ENCODE peak calls at places on chromosomes 12 and 14, in eight cellular contexts. C is colonic mucosa, N is neural progenitor cell, D is Panc1, O is dorsolateral prefrontal cortex, X is small intestine, U is lower lobe of right lung, K is HCT116. P is an unnamed sample.

GRCh38 chr14:35961697-35962274 is 135.6 kb downstream of the BRMS1L start:
- DNase-seq in C (no peak), N (no peak), D (no peak), O (no peak), X (no peak), U (no peak), K (no peak), P (no peak)

GRCh38 chr12:121451931-121452330 is 52.0 kb downstream of the RNF34 start:
- DNase-seq in C (no peak), N (no peak), D (no peak), O (no peak), X (peak; percentile 89), U (no peak), K (no peak), P (no peak)

GRCh38 chr14:55711171-55711811 is 131.3 kb downstream of the KTN1 start:
- DNase-seq in C (no peak), N (no peak), D (no peak), O (no peak), X (no peak), U (no peak), K (no peak), P (no peak)

GRCh38 chr12:57630891-57631433 is 2.0 kb downstream of the B4GALNT1 start:
- DNase-seq in C (no peak), N (peak; percentile 1), D (no peak), O (no peak), X (no peak), U (no peak), K (no peak), P (no peak)

GRCh38 chr14:38039526-38039925 is 168.2 kb upstream of the SSTR1 start:
- DNase-seq in C (no peak), N (no peak), D (no peak), O (no peak), X (no peak), U (no peak), K (no peak), P (no peak)

GRCh38 chr12:20963762-20964161 is 153.3 kb downstream of the SLCO1B3 start:
- DNase-seq in C (no peak), N (no peak), D (no peak), O (no peak), X (no peak), U (no peak), K (no peak), P (no peak)

GRCh38 chr14:79487632-79488031 is 723.7 kb downstream of the DIO2 start:
- DNase-seq in C (no peak), N (no peak), D (no peak), O (no peak), X (peak; percentile 28), U (no peak), K (no peak), P (no peak)

GRCh38 chr12:10331642-10332239 is 24.1 kb downstream of the KLRD1 start:
- DNase-seq in C (no peak), N (peak; percentile 72), D (peak; percentile 32), O (no peak), X (peak; percentile 56), U (no peak), K (peak; percentile 56), P (no peak)

GRCh38 chr12:88836156-88836555 is 255.9 kb upstream of the KITLG start:
- DNase-seq in C (no peak), N (no peak), D (no peak), O (no peak), X (no peak), U (no peak), K (no peak), P (no peak)

GRCh38 chr14:53956427-53957201 is at the start of gene BMP4:
- DNase-seq in C (peak; percentile 91), N (peak; percentile 86), D (no peak), O (peak; percentile 76), X (peak; percentile 83), U (peak; percentile 75), K (peak; percentile 82), P (no peak)

GRCh38 chr14:75205586-75205985 is 29.2 kb upstream of the TMED10 start:
- DNase-seq in C (no peak), N (no peak), D (no peak), O (no peak), X (no peak), U (no peak), K (no peak), P (no peak)

GRCh38 chr14:68952544-68953535 is 26.3 kb downstream of the ACTN1 start:
- DNase-seq in C (no peak), N (no peak), D (no peak), O (no peak), X (no peak), U (no peak), K (no peak), P (no peak)

GRCh38 chr12:76144253-76144564 is 59.7 kb upstream of the NAP1L1 start:
- DNase-seq in C (no peak), N (no peak), D (no peak), O (no peak), X (no peak), U (no peak), K (no peak), P (no peak)

GRCh38 chr14:75301666-75302325 is 23.2 kb downstream of the FOS start:
- DNase-seq in C (peak; percentile 59), N (no peak), D (no peak), O (no peak), X (peak; percentile 91), U (peak; percentile 82), K (no peak), P (no peak)

GRCh38 chr12:11482955-11483354 is 87.6 kb upstream of the PRB2 start:
- DNase-seq in C (no peak), N (no peak), D (no peak), O (no peak), X (no peak), U (no peak), K (no peak), P (no peak)

GRCh38 chr12:109111775-109112491 is 4.5 kb upstream of the ACACB start:
- DNase-seq in C (peak; percentile 85), N (peak; percentile 63), D (no peak), O (peak; percentile 54), X (peak; percentile 80), U (peak; percentile 68), K (peak; percentile 24), P (no peak)

DNA sequence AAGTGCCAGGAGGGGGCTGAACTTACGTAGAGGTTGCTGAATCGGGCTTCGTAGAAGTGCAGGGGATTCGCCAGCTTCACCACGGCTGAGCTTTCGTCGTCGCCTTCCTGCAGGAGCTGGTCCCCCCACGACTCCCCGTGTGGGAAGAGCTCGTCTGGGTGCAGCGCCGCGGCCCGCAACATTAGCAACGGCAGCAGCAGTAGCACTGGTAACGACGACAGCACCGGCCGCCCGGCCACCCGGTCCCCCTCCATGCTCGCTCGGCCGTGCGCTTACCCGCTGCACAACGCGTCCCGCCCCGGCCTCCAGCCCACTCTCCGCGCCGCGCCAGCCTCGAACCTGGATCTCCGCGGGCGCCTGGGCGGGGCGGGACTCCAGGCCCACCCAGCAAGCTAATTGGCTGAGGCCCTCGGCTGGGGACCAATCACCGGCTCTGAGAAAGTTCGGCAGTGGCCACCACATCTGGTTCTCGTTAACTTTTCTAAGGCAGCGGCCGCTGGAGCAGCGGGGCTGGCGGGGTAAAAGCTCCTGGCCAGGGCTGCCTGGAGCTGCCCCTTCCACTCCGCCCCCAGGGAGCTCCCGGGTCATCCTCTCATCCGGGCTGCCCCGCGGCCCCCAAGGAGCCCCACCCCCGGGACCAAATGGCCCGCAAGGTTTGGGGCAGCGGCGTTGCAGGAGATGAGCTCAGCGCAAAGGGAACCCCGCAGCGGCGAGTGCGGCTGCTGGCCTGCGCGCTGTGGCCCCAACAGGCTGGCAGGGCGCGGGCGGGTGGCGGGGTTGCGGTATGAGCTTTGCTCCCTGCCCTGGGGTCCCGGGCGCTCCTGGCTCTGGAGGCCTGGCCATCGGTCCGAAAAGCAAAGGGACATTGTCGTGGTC is at the start of gene NID2:
- DNase-seq in C (peak; percentile 86), N (peak; percentile 95), D (no peak), O (peak; percentile 26), X (no peak), U (peak; percentile 60), K (no peak), P (peak; percentile 41)
- H3K27ac ChIP-seq in C (peak within 1 kb of the TSS; percentile 45), N (no peak within 1 kb of the TSS), D (no peak within 1 kb of the TSS), O (peak within 1 kb of the TSS; percentile 18), X (peak within 1 kb of the TSS; percentile 83), U (peak within 1 kb of the TSS; percentile 72), K (no peak within 1 kb of the TSS), P (no peak within 1 kb of the TSS)

DNA sequence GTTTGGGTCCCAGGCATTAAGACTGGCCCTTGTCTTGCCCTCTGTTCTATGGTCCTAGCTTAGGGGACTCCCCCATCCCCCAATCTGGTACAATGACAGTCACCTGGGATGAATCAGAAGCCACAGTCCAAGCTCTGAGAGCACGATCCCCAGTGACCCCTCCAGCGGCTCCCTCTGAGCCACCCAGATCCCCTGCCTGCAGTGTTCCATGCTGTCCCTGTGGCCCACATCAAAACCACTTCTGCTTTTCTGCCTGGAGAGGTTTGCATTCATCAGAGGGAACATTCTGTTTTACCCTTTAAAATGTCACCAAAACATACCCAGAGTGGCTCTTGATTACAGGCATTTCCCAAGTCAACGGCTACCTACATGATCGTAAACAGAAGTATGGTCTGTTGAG is 47.5 kb downstream of the NOS1 start:
- DNase-seq in C (no peak), N (no peak), D (no peak), O (no peak), X (no peak), U (no peak), K (no peak), P (no peak)
- H3K27ac ChIP-seq in C (no peak overlapping the region), N (no peak overlapping the region), D (no peak overlapping the region), O (no peak overlapping the region), X (no peak overlapping the region), U (no peak overlapping the region), K (no peak overlapping the region), P (no peak overlapping the region)

GRCh38 chr14:61609885-61610284 is 85.4 kb upstream of the HIF1A start:
- DNase-seq in C (no peak), N (no peak), D (no peak), O (no peak), X (no peak), U (no peak), K (no peak), P (no peak)
- H3K27ac ChIP-seq in C (no peak overlapping the region), N (no peak overlapping the region), D (no peak overlapping the region), O (no peak overlapping the region), X (no peak overlapping the region), U (no peak overlapping the region), K (no peak overlapping the region), P (peak overlapping the region; percentile 64)

DNA sequence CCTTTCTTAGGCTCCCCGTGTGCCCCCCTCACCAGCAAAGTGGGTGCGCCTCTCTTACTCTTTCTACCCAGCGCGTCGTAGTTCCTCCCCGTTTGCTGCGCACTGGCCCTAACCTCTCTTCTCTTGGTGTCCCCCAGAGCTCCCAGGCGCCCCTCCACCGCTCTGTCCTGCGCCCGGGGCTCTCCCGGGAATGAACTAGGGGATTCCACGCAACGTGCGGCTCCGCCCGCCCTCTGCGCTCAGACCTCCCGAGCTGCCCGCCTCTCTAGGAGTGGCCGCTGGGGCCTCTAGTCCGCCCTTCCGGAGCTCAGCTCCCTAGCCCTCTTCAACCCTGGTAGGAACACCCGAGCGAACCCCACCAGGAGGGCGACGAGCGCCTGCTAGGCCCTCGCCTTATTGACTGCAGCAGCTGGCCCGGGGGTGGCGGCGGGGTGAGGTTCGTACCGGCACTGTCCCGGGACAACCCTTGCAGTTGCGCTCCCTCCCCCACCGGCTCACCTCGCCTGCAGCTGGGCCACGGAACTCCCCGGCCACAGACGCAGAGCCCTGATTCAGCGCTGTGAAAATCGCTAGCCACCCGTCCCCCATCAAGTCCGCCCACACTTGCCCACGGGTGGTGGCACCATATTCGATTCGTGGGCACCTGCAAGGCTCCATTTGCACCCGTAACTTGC is 1.3 kb downstream of the TMEM233 start:
- DNase-seq in C (peak; percentile 19), N (peak; percentile 63), D (no peak), O (no peak), X (no peak), U (no peak), K (no peak), P (no peak)
- H3K27ac ChIP-seq in C (no peak overlapping the region), N (no peak overlapping the region), D (no peak overlapping the region), O (no peak overlapping the region), X (peak overlapping the region; percentile 17), U (peak overlapping the region; percentile 49), K (no peak overlapping the region), P (no peak overlapping the region)

GRCh38 chr12:18751866-18752265 is 13.9 kb downstream of the CAPZA3 start:
- DNase-seq in C (no peak), N (no peak), D (no peak), O (no peak), X (no peak), U (no peak), K (no peak), P (no peak)
- H3K27ac ChIP-seq in C (no peak overlapping the region), N (peak overlapping the region; percentile 99), D (no peak overlapping the region), O (no peak overlapping the region), X (no peak overlapping the region), U (no peak overlapping the region), K (no peak overlapping the region), P (no peak overlapping the region)